ENCODE peak calls at places on chromosomes 13 and 19, in seven cellular contexts. X is MCF 10A, Q is HFF-Myc, N is colonic mucosa, J is H1, A is MM.1S, M is AG09309. Z is an unnamed sample.
A peak's percentile ranks its signal among the peaks of the same experiment; 100 is the strongest.

GRCh38 chr13:113976711-113977684 is 3.1 kb upstream of the C13orf46 start:
- DNase-seq in N (no peak), X (peak; percentile 70), J (no peak), Q (no peak), A (no peak), M (peak; percentile 24), Z (no peak)

GRCh38 chr13:95552539-95553270 is at the start of gene CLDN10:
- DNase-seq in Q (no peak), N (peak; percentile 19), M (no peak), X (no peak), A (peak; percentile 32), J (peak; percentile 94), Z (peak; percentile 84)

GRCh38 chr19:47719047-47719885 is 6.0 kb downstream of the EHD2 start:
- DNase-seq in M (peak; percentile 95), N (peak; percentile 61), A (no peak), J (no peak), Q (peak; percentile 95), X (peak; percentile 89), Z (peak; percentile 45)

GRCh38 chr19:17216058-17216670 is 1.0 kb downstream of the USE1 start:
- DNase-seq in A (no peak), J (no peak), N (no peak), X (no peak), Q (no peak), M (no peak), Z (no peak)

GRCh38 chr13:102911336-102911735 is 65.5 kb downstream of the ERCC5 start:
- DNase-seq in M (no peak), X (peak; percentile 87), Q (no peak), A (no peak), N (no peak), J (no peak), Z (no peak)

GRCh38 chr19:29381353-29382203 is 144.2 kb upstream of the VSTM2B start:
- DNase-seq in X (no peak), J (peak; percentile 31), Q (no peak), N (peak; percentile 3), M (no peak), A (no peak), Z (no peak)

GRCh38 chr13:40770609-40770933 is 419 bp downstream of the MRPS31 start:
- DNase-seq in M (no peak), A (no peak), Q (no peak), N (no peak), J (no peak), X (no peak), Z (no peak)

GRCh38 chr19:43641333-43641732 is 1.7 kb upstream of the CADM4 start:
- DNase-seq in A (no peak), N (no peak), M (no peak), Q (no peak), J (no peak), X (no peak), Z (no peak)

GRCh38 chr19:10100163-10100785 is 2.2 kb downstream of the ANGPTL6 start:
- DNase-seq in N (no peak), Q (no peak), A (no peak), M (no peak), J (no peak), X (no peak), Z (no peak)

GRCh38 chr19:14006766-14007562 is 844 bp upstream of the RFX1 start:
- DNase-seq in M (no peak), X (no peak), J (peak; percentile 98), A (no peak), N (no peak), Q (no peak), Z (peak; percentile 90)

GRCh38 chr13:50844181-50844875 is 836 bp upstream of the DLEU7 start:
- DNase-seq in Q (no peak), A (no peak), M (no peak), X (no peak), J (no peak), N (no peak), Z (no peak)

GRCh38 chr13:99265823-99266426 is 7.7 kb upstream of the GPR18 start:
- DNase-seq in X (peak; percentile 60), A (peak; percentile 59), J (no peak), N (no peak), M (no peak), Q (no peak), Z (no peak)

GRCh38 chr19:51128227-51128626 is 3.5 kb downstream of the SIGLEC9 start:
- DNase-seq in N (no peak), M (no peak), X (no peak), J (no peak), Q (no peak), A (no peak), Z (no peak)

GRCh38 chr13:45180713-45181601 is 19.9 kb downstream of the KCTD4 start:
- DNase-seq in J (no peak), M (no peak), A (no peak), Q (no peak), N (no peak), X (no peak), Z (no peak)

GRCh38 chr13:113528101-113528797 is 37.7 kb upstream of the DCUN1D2 start:
- DNase-seq in Q (no peak), X (no peak), J (no peak), N (no peak), A (no peak), M (no peak), Z (no peak)

GRCh38 chr13:113532156-113532806 is 41.8 kb upstream of the DCUN1D2 start:
- DNase-seq in N (no peak), A (no peak), Q (no peak), M (no peak), J (peak; percentile 58), X (no peak), Z (no peak)

GRCh38 chr13:98301721-98302120 is 124.7 kb upstream of the RNF113B start:
- DNase-seq in X (no peak), Q (no peak), A (no peak), J (no peak), M (no peak), N (no peak), Z (no peak)

GRCh38 chr13:46552888-46553520 is at the start of gene LRCH1:
- DNase-seq in M (no peak), X (peak; percentile 86), Q (no peak), N (peak; percentile 93), A (peak; percentile 76), J (peak; percentile 77), Z (peak; percentile 88)

GRCh38 chr13:50646070-50646469 is 197.4 kb downstream of the DLEU7 start:
- DNase-seq in N (no peak), Q (no peak), M (no peak), X (no peak), A (no peak), J (no peak), Z (no peak)

GRCh38 chr13:99191900-99192399 is 8.7 kb upstream of the UBAC2 start:
- DNase-seq in J (no peak), A (no peak), N (peak; percentile 78), X (no peak), Q (no peak), M (no peak), Z (peak; percentile 15)

GRCh38 chr19:44552324-44552723 is 22.8 kb upstream of the CEACAM20 start:
- DNase-seq in Q (no peak), M (no peak), X (peak; percentile 66), A (peak; percentile 27), N (peak; percentile 56), J (peak; percentile 95), Z (peak; percentile 64)

GRCh38 chr13:94345374-94346195 is 133.9 kb downstream of the DCT start:
- DNase-seq in N (no peak), X (peak; percentile 74), Q (peak; percentile 63), A (no peak), M (no peak), J (no peak), Z (no peak)

GRCh38 chr19:1081301-1082164 is 13.6 kb downstream of the POLR2E start:
- DNase-seq in J (peak; percentile 98), Q (no peak), X (no peak), A (no peak), N (no peak), M (no peak), Z (no peak)

GRCh38 chr13:114230575-114230974 is 4.1 kb upstream of the CDC16 start:
- DNase-seq in A (no peak), J (no peak), N (no peak), Q (no peak), X (no peak), M (no peak), Z (no peak)

GRCh38 chr13:38008636-38009035 is 139.1 kb upstream of the TRPC4 start:
- DNase-seq in M (no peak), X (peak; percentile 23), N (peak; percentile 37), A (no peak), J (no peak), Q (no peak), Z (no peak)

GRCh38 chr19:41646589-41647204 is 19.8 kb upstream of the CEACAM4 start:
- DNase-seq in M (no peak), A (no peak), N (no peak), J (peak; percentile 63), X (peak; percentile 14), Q (no peak), Z (peak; percentile 4)
- TF ChIP-seq CTCF in M (peak; percentile 52), A (peak; percentile 26), N (no peak), J (peak; percentile 54), X (peak; percentile 29), Q (peak; percentile 76), Z (peak; percentile 12)

DNA sequence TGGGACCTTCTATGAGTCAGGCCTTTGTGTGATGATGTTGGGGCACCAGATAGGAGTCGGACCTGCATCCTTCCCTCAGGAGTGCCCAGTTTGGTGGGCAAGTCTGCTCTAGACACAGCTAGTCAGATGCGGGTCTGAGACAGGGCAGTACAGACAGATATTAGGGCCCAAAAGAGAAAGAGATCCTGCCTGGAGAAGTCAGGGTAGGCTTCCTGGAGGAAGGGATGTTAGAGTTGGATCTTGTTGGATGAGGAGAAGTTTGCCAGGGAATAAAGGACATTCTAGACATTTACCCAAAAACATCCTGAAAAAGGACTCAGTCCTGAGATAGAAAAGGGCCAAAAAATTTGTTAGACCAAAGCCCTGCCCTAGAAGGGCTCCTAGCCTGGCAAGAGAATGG is 17.2 kb downstream of the VRK3 start:
- DNase-seq in A (no peak), M (no peak), X (no peak), N (no peak), J (no peak), Q (no peak), Z (no peak)
- TF ChIP-seq CTCF in A (no peak), M (no peak), X (no peak), N (no peak), J (no peak), Q (no peak), Z (no peak)

GRCh38 chr13:30038884-30039283 is 188.5 kb upstream of the UBL3 start:
- DNase-seq in J (no peak), A (no peak), Q (peak; percentile 38), M (peak; percentile 87), N (no peak), X (no peak), Z (no peak)
- TF ChIP-seq CTCF in J (no peak), A (no peak), Q (peak; percentile 17), M (peak; percentile 32), N (no peak), X (no peak), Z (no peak)

DNA sequence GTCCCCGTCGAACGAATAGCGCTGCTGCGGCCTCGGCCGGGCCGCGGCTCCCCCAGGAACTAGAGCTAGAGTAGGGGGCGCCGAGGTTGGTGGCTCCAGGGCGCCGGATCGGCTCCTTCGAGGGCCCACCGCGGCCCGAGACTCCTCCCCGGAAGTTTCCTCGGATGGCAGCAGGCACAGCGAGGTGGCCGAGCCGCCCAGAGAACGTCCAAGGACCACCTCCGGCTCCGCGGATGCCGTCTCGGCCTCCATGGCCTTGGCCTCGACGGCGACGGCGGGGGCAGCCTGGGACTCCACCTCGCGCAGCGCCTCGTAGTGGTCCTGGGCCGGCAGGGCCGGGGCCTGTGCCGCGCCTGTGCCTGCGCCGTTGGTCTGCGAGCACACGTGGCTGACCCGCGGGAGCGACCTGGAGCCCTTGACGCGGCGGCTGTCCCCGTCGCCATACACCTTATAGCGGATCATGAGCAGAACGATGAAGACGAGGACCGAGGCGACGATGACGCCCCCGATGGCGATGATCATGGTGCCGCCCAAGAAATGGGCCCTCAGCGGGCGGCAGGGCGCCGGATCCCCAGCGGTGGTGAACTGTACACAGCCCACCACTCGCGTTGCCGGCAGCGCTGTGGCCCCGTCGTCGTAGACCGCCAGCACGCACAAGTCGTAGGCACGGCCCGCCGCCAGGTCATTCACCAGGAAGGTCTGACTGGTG is 11.8 kb downstream of the IFNL1 start:
- DNase-seq in X (no peak), A (no peak), M (no peak), N (no peak), J (peak; percentile 76), Q (no peak), Z (peak; percentile 41)
- TF ChIP-seq CTCF in X (no peak), A (no peak), M (no peak), N (no peak), J (peak; percentile 56), Q (no peak), Z (no peak)

Z was measured in nephron progenitor cell.